ENCODE peak calls at places on chromosomes 1 and 21, in nine cellular contexts. One of them, this sample, is unnamed.

GRCh38 chr1:235304549-235305451 is 23.2 kb downstream of the ARID4B start:
- DNase-seq in HCT116: no peak
- DNase-seq in aorta: no peak
- DNase-seq in heart right ventricle: no peak
- DNase-seq in neuronal stem cell: no peak
- DNase-seq in CD8-positive, alpha-beta T cell: no peak
- DNase-seq in psoas muscle: no peak
- DNase-seq in PC-3: no peak
- DNase-seq in left ventricle myocardium inferior: no peak
- DNase-seq in this sample: peak; percentile 58

GRCh38 chr1:21451981-21452411 is 12.1 kb downstream of the NBPF3 start:
- DNase-seq in PC-3: peak; percentile 34
- DNase-seq in psoas muscle: no peak
- DNase-seq in aorta: no peak
- DNase-seq in heart right ventricle: no peak
- DNase-seq in HCT116: no peak
- DNase-seq in neuronal stem cell: no peak
- DNase-seq in CD8-positive, alpha-beta T cell: no peak
- DNase-seq in left ventricle myocardium inferior: no peak
- DNase-seq in this sample: peak; percentile 44

GRCh38 chr1:166836733-166837132 is 2.5 kb upstream of the POGK start:
- DNase-seq in left ventricle myocardium inferior: no peak
- DNase-seq in aorta: no peak
- DNase-seq in CD8-positive, alpha-beta T cell: no peak
- DNase-seq in heart right ventricle: no peak
- DNase-seq in PC-3: peak; percentile 26
- DNase-seq in neuronal stem cell: no peak
- DNase-seq in HCT116: no peak
- DNase-seq in psoas muscle: no peak
- DNase-seq in this sample: no peak

GRCh38 chr1:18241932-18242331 is 134.3 kb downstream of the IGSF21 start:
- DNase-seq in PC-3: no peak
- DNase-seq in CD8-positive, alpha-beta T cell: no peak
- DNase-seq in psoas muscle: no peak
- DNase-seq in HCT116: no peak
- DNase-seq in neuronal stem cell: no peak
- DNase-seq in aorta: no peak
- DNase-seq in left ventricle myocardium inferior: no peak
- DNase-seq in heart right ventricle: no peak
- DNase-seq in this sample: no peak

GRCh38 chr1:162300057-162300917 is 76.4 kb downstream of the SPATA46 start:
- DNase-seq in aorta: no peak
- DNase-seq in psoas muscle: no peak
- DNase-seq in heart right ventricle: no peak
- DNase-seq in HCT116: no peak
- DNase-seq in left ventricle myocardium inferior: no peak
- DNase-seq in CD8-positive, alpha-beta T cell: no peak
- DNase-seq in neuronal stem cell: no peak
- DNase-seq in PC-3: no peak
- DNase-seq in this sample: no peak

GRCh38 chr1:218865591-218865990 is 308.1 kb upstream of the LYPLAL1 start:
- DNase-seq in HCT116: no peak
- DNase-seq in aorta: no peak
- DNase-seq in CD8-positive, alpha-beta T cell: no peak
- DNase-seq in psoas muscle: no peak
- DNase-seq in neuronal stem cell: no peak
- DNase-seq in heart right ventricle: no peak
- DNase-seq in left ventricle myocardium inferior: no peak
- DNase-seq in PC-3: peak; percentile 66
- DNase-seq in this sample: peak; percentile 81

GRCh38 chr1:58664881-58665280 is 35.0 kb downstream of the MYSM1 start:
- DNase-seq in left ventricle myocardium inferior: no peak
- DNase-seq in psoas muscle: no peak
- DNase-seq in HCT116: no peak
- DNase-seq in aorta: no peak
- DNase-seq in CD8-positive, alpha-beta T cell: no peak
- DNase-seq in heart right ventricle: no peak
- DNase-seq in PC-3: no peak
- DNase-seq in neuronal stem cell: no peak
- DNase-seq in this sample: no peak

GRCh38 chr1:25140073-25140797 is 92.1 kb downstream of the SYF2 start:
- DNase-seq in PC-3: no peak
- DNase-seq in heart right ventricle: no peak
- DNase-seq in HCT116: no peak
- DNase-seq in CD8-positive, alpha-beta T cell: no peak
- DNase-seq in psoas muscle: no peak
- DNase-seq in left ventricle myocardium inferior: no peak
- DNase-seq in aorta: no peak
- DNase-seq in neuronal stem cell: no peak
- DNase-seq in this sample: no peak

GRCh38 chr1:31765041-31765467 is 914 bp upstream of the ADGRB2 start:
- DNase-seq in aorta: no peak
- DNase-seq in HCT116: no peak
- DNase-seq in neuronal stem cell: no peak
- DNase-seq in left ventricle myocardium inferior: no peak
- DNase-seq in PC-3: peak; percentile 31
- DNase-seq in psoas muscle: no peak
- DNase-seq in heart right ventricle: no peak
- DNase-seq in CD8-positive, alpha-beta T cell: no peak
- DNase-seq in this sample: peak; percentile 45

GRCh38 chr1:93150729-93151128 is 29.5 kb downstream of the TMED5 start:
- DNase-seq in PC-3: no peak
- DNase-seq in neuronal stem cell: no peak
- DNase-seq in left ventricle myocardium inferior: no peak
- DNase-seq in CD8-positive, alpha-beta T cell: no peak
- DNase-seq in psoas muscle: no peak
- DNase-seq in HCT116: no peak
- DNase-seq in heart right ventricle: no peak
- DNase-seq in aorta: no peak
- DNase-seq in this sample: no peak

GRCh38 chr1:17011439-17012307 is at the start of gene ATP13A2:
- DNase-seq in neuronal stem cell: peak; percentile 78
- DNase-seq in psoas muscle: peak; percentile 82
- DNase-seq in HCT116: peak; percentile 67
- DNase-seq in PC-3: peak; percentile 90
- DNase-seq in aorta: peak; percentile 90
- DNase-seq in heart right ventricle: peak; percentile 85
- DNase-seq in CD8-positive, alpha-beta T cell: peak; percentile 62
- DNase-seq in left ventricle myocardium inferior: peak; percentile 80
- DNase-seq in this sample: peak; percentile 92

GRCh38 chr1:28507646-28508434 is 2.0 kb downstream of the RCC1 start:
- DNase-seq in neuronal stem cell: no peak
- DNase-seq in CD8-positive, alpha-beta T cell: no peak
- DNase-seq in left ventricle myocardium inferior: no peak
- DNase-seq in HCT116: no peak
- DNase-seq in PC-3: no peak
- DNase-seq in heart right ventricle: no peak
- DNase-seq in psoas muscle: no peak
- DNase-seq in aorta: peak; percentile 17
- DNase-seq in this sample: no peak

GRCh38 chr1:229042482-229042881 is 228.4 kb upstream of the RAB4A start:
- DNase-seq in neuronal stem cell: no peak
- DNase-seq in left ventricle myocardium inferior: no peak
- DNase-seq in CD8-positive, alpha-beta T cell: no peak
- DNase-seq in HCT116: no peak
- DNase-seq in aorta: no peak
- DNase-seq in psoas muscle: no peak
- DNase-seq in PC-3: no peak
- DNase-seq in heart right ventricle: no peak
- DNase-seq in this sample: no peak

GRCh38 chr1:15420853-15421465 is 11.3 kb downstream of the EFHD2 start:
- DNase-seq in psoas muscle: no peak
- DNase-seq in HCT116: no peak
- DNase-seq in heart right ventricle: no peak
- DNase-seq in neuronal stem cell: no peak
- DNase-seq in left ventricle myocardium inferior: no peak
- DNase-seq in aorta: no peak
- DNase-seq in CD8-positive, alpha-beta T cell: no peak
- DNase-seq in PC-3: no peak
- DNase-seq in this sample: no peak

GRCh38 chr1:94865369-94865768 is 45.2 kb downstream of the SLC44A3 start:
- DNase-seq in CD8-positive, alpha-beta T cell: no peak
- DNase-seq in aorta: no peak
- DNase-seq in PC-3: peak; percentile 31
- DNase-seq in psoas muscle: no peak
- DNase-seq in neuronal stem cell: no peak
- DNase-seq in left ventricle myocardium inferior: no peak
- DNase-seq in HCT116: no peak
- DNase-seq in heart right ventricle: no peak
- DNase-seq in this sample: no peak

DNA sequence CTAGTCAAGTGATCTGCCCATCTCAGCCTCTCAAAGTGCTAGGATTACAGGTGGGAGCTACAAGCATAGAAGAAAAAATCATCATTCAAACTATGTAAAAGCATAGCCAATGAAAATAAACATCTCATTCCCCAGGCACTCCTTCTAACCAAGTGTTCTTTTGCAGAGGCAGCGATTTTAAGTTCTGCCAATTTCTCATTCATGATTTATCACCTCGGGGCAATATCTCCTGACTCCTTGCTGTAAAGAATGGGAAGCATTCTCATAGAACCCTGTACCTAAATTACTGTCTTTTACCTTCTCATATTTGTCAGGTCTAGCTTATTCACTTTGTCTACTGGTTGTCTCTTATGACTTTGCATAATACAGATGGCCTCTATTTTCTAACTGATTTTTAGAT is 32.5 kb upstream of the IVNS1ABP start:
- DNase-seq in PC-3: no peak
- DNase-seq in aorta: no peak
- DNase-seq in left ventricle myocardium inferior: no peak
- DNase-seq in HCT116: no peak
- DNase-seq in neuronal stem cell: no peak
- DNase-seq in psoas muscle: no peak
- DNase-seq in heart right ventricle: no peak
- DNase-seq in CD8-positive, alpha-beta T cell: no peak
- DNase-seq in this sample: no peak
- H3K27ac ChIP-seq in PC-3: no peak overlapping the region
- H3K27ac ChIP-seq in aorta: no peak overlapping the region
- H3K27ac ChIP-seq in left ventricle myocardium inferior: no peak overlapping the region
- H3K27ac ChIP-seq in HCT116: no peak overlapping the region
- H3K27ac ChIP-seq in neuronal stem cell: no peak overlapping the region
- H3K27ac ChIP-seq in psoas muscle: no peak overlapping the region
- H3K27ac ChIP-seq in heart right ventricle: no peak overlapping the region
- H3K27ac ChIP-seq in CD8-positive, alpha-beta T cell: no peak overlapping the region
- H3K27ac ChIP-seq in this sample: no peak overlapping the region

GRCh38 chr1:64393790-64394189 is 76.1 kb upstream of the CACHD1 start:
- DNase-seq in heart right ventricle: no peak
- DNase-seq in PC-3: no peak
- DNase-seq in CD8-positive, alpha-beta T cell: no peak
- DNase-seq in neuronal stem cell: no peak
- DNase-seq in aorta: no peak
- DNase-seq in HCT116: no peak
- DNase-seq in left ventricle myocardium inferior: no peak
- DNase-seq in psoas muscle: no peak
- DNase-seq in this sample: no peak
- H3K9me3 ChIP-seq in heart right ventricle: no peaks in the 10 kb centered on the region
- H3K9me3 ChIP-seq in PC-3: no peaks in the 10 kb centered on the region
- H3K9me3 ChIP-seq in CD8-positive, alpha-beta T cell: no peaks in the 10 kb centered on the region
- H3K9me3 ChIP-seq in neuronal stem cell: no peaks in the 10 kb centered on the region
- H3K9me3 ChIP-seq in aorta: no peaks in the 10 kb centered on the region
- H3K9me3 ChIP-seq in HCT116: no peaks in the 10 kb centered on the region
- H3K9me3 ChIP-seq in left ventricle myocardium inferior: no peaks in the 10 kb centered on the region
- H3K9me3 ChIP-seq in psoas muscle: no peaks in the 10 kb centered on the region
- H3K9me3 ChIP-seq in this sample: no peaks in the 10 kb centered on the region

DNA sequence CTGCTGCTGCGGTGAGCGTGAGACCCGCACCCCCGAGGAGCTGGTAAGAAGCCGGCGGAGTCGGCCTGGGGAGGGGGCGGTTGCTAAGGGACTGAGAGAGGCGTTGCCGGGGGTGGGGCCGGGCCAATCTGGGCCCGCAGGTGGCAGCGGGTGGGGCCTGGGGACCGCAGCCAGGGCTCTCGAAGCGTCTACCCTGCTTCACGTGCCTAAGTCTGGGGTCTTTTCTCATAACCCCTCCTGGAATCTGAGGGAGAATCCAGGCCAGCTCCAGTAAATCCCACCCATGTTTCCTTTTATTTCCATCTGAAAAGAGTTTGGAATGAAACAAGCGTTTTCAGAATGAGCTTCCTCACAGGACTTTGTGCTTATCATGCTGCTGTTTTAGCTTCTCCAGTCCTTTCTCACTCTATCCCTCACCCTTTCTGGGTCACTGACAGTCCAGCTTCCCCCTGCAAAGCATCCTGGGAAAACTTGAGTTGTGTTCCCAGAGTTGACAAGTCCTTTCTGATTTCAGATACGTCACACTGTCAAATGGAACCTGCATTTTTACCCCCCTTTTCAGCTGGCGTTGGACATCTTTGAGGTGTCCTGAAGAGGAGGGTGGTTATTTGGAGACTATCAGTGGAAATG is 431 bp downstream of the CLCN6 start:
- DNase-seq in psoas muscle: no peak
- DNase-seq in PC-3: peak; percentile 17
- DNase-seq in left ventricle myocardium inferior: no peak
- DNase-seq in aorta: no peak
- DNase-seq in CD8-positive, alpha-beta T cell: no peak
- DNase-seq in neuronal stem cell: no peak
- DNase-seq in HCT116: no peak
- DNase-seq in heart right ventricle: no peak
- DNase-seq in this sample: no peak
- H3K4me1 ChIP-seq in psoas muscle: peaks cover 41% of the 10 kb centered on the region
- H3K4me1 ChIP-seq in PC-3: peaks cover 50% of the 10 kb centered on the region
- H3K4me1 ChIP-seq in left ventricle myocardium inferior: peaks cover 73% of the 10 kb centered on the region
- H3K4me1 ChIP-seq in aorta: no peaks in the 10 kb centered on the region
- H3K4me1 ChIP-seq in CD8-positive, alpha-beta T cell: peaks cover 48% of the 10 kb centered on the region
- H3K4me1 ChIP-seq in neuronal stem cell: peaks cover 21% of the 10 kb centered on the region
- H3K4me1 ChIP-seq in HCT116: peaks cover 25% of the 10 kb centered on the region
- H3K4me1 ChIP-seq in heart right ventricle: peaks cover 48% of the 10 kb centered on the region
- H3K4me1 ChIP-seq in this sample: peaks cover 27% of the 10 kb centered on the region

GRCh38 chr21:33299181-33299752 is 25.5 kb upstream of the IFNAR1 start:
- DNase-seq in CD8-positive, alpha-beta T cell: no peak
- DNase-seq in PC-3: peak; percentile 57
- DNase-seq in psoas muscle: no peak
- DNase-seq in left ventricle myocardium inferior: no peak
- DNase-seq in HCT116: no peak
- DNase-seq in heart right ventricle: no peak
- DNase-seq in neuronal stem cell: no peak
- DNase-seq in aorta: no peak
- DNase-seq in this sample: no peak

GRCh38 chr21:33300701-33301631 is 23.8 kb upstream of the IFNAR1 start:
- DNase-seq in psoas muscle: no peak
- DNase-seq in CD8-positive, alpha-beta T cell: no peak
- DNase-seq in HCT116: no peak
- DNase-seq in neuronal stem cell: no peak
- DNase-seq in left ventricle myocardium inferior: no peak
- DNase-seq in aorta: peak; percentile 24
- DNase-seq in heart right ventricle: no peak
- DNase-seq in PC-3: peak; percentile 24
- DNase-seq in this sample: peak; percentile 11

GRCh38 chr21:33301632-33302002 is 23.2 kb upstream of the IFNAR1 start:
- DNase-seq in left ventricle myocardium inferior: no peak
- DNase-seq in PC-3: no peak
- DNase-seq in HCT116: no peak
- DNase-seq in aorta: no peak
- DNase-seq in psoas muscle: no peak
- DNase-seq in neuronal stem cell: no peak
- DNase-seq in CD8-positive, alpha-beta T cell: no peak
- DNase-seq in heart right ventricle: no peak
- DNase-seq in this sample: no peak

GRCh38 chr21:33302796-33303195 is 22.0 kb upstream of the IFNAR1 start:
- DNase-seq in PC-3: peak; percentile 6
- DNase-seq in CD8-positive, alpha-beta T cell: no peak
- DNase-seq in psoas muscle: no peak
- DNase-seq in neuronal stem cell: no peak
- DNase-seq in heart right ventricle: no peak
- DNase-seq in aorta: no peak
- DNase-seq in HCT116: no peak
- DNase-seq in left ventricle myocardium inferior: no peak
- DNase-seq in this sample: no peak

GRCh38 chr21:33302055-33302454 is 22.7 kb upstream of the IFNAR1 start:
- DNase-seq in aorta: no peak
- DNase-seq in left ventricle myocardium inferior: no peak
- DNase-seq in heart right ventricle: no peak
- DNase-seq in PC-3: no peak
- DNase-seq in HCT116: no peak
- DNase-seq in neuronal stem cell: no peak
- DNase-seq in CD8-positive, alpha-beta T cell: no peak
- DNase-seq in psoas muscle: no peak
- DNase-seq in this sample: no peak
- H3K27ac ChIP-seq in aorta: no peak overlapping the region
- H3K27ac ChIP-seq in left ventricle myocardium inferior: peak overlapping the region; percentile 84
- H3K27ac ChIP-seq in heart right ventricle: peak overlapping the region; percentile 73
- H3K27ac ChIP-seq in PC-3: no peak overlapping the region
- H3K27ac ChIP-seq in HCT116: no peak overlapping the region
- H3K27ac ChIP-seq in neuronal stem cell: no peak overlapping the region
- H3K27ac ChIP-seq in CD8-positive, alpha-beta T cell: no peak overlapping the region
- H3K27ac ChIP-seq in psoas muscle: no peak overlapping the region
- H3K27ac ChIP-seq in this sample: no peak overlapping the region

This sample was measured in cardiac muscle cell.